ENCODE peak calls at places on chromosome 17, in ten cellular contexts. B, J, N, I, Y, P, A, M, G and H are unnamed samples.

GRCh38 chr17:79627184-79627765 is 16.4 kb upstream of the RBFOX3 start:
- DNase-seq in B (no peak), J (no peak), N (peak), I (no peak), Y (no peak), P (no peak), A (no peak), M (no peak), G (no peak), H (no peak)

GRCh38 chr17:65064452-65065019 is 8.0 kb upstream of the GNA13 start:
- DNase-seq in B (no peak), J (no peak), N (no peak), I (no peak), Y (peak), P (no peak), A (no peak), M (peak), G (no peak), H (no peak)

GRCh38 chr17:57889892-57890856 is 40.3 kb upstream of the MRPS23 start:
- DNase-seq in B (no peak), J (no peak), N (peak), I (no peak), Y (peak), P (no peak), A (no peak), M (peak), G (no peak), H (no peak)

GRCh38 chr17:66353937-66354401 is 51.6 kb downstream of the PRKCA start:
- DNase-seq in B (peak), J (no peak), N (no peak), I (no peak), Y (peak), P (no peak), A (no peak), M (peak), G (no peak), H (no peak)

GRCh38 chr17:64336760-64337413 is 53.8 kb downstream of the PECAM1 start:
- DNase-seq in B (no peak), J (no peak), N (no peak), I (no peak), Y (no peak), P (no peak), A (no peak), M (no peak), G (no peak), H (no peak)

GRCh38 chr17:45172541-45173286 is 11.0 kb downstream of the HEXIM2 start:
- DNase-seq in B (no peak), J (peak), N (no peak), I (peak), Y (peak), P (no peak), A (peak), M (peak), G (no peak), H (peak)

GRCh38 chr17:57257911-57258885 is 1.9 kb downstream of the MSI2 start:
- DNase-seq in B (no peak), J (no peak), N (no peak), I (no peak), Y (peak), P (no peak), A (no peak), M (no peak), G (no peak), H (no peak)

GRCh38 chr17:64507418-64507766 is 615 bp downstream of the CEP95 start:
- DNase-seq in B (no peak), J (peak), N (no peak), I (no peak), Y (peak), P (no peak), A (no peak), M (peak), G (peak), H (peak)

GRCh38 chr17:40075216-40076100 is 12.7 kb downstream of the THRA start:
- DNase-seq in B (no peak), J (peak), N (no peak), I (no peak), Y (peak), P (no peak), A (peak), M (peak), G (peak), H (peak)

GRCh38 chr17:18961634-18962493 is 9.9 kb downstream of the SLC5A10 start:
- DNase-seq in B (no peak), J (no peak), N (no peak), I (no peak), Y (no peak), P (no peak), A (no peak), M (peak), G (no peak), H (no peak)

GRCh38 chr17:64063766-64064224 is 43.4 kb upstream of the ICAM2 start:
- DNase-seq in B (no peak), J (peak), N (no peak), I (no peak), Y (peak), P (no peak), A (peak), M (peak), G (peak), H (peak)

GRCh38 chr17:7814969-7815368 is 19.0 kb upstream of the KDM6B start:
- DNase-seq in B (no peak), J (no peak), N (no peak), I (no peak), Y (no peak), P (no peak), A (no peak), M (no peak), G (no peak), H (no peak)

GRCh38 chr17:18217412-18218015 is 7.9 kb upstream of the LLGL1 start:
- DNase-seq in B (no peak), J (peak), N (no peak), I (peak), Y (peak), P (no peak), A (peak), M (peak), G (peak), H (peak)

GRCh38 chr17:68346448-68346847 is 55.2 kb downstream of the ARSG start:
- DNase-seq in B (no peak), J (peak), N (no peak), I (peak), Y (no peak), P (no peak), A (peak), M (no peak), G (peak), H (peak)

GRCh38 chr17:44005865-44006580 is 1.6 kb downstream of the NAGS start:
- DNase-seq in B (no peak), J (peak), N (no peak), I (no peak), Y (no peak), P (no peak), A (no peak), M (no peak), G (no peak), H (peak)

GRCh38 chr17:40615295-40615988 is 32.2 kb downstream of the SMARCE1 start:
- DNase-seq in B (no peak), J (no peak), N (no peak), I (no peak), Y (peak), P (no peak), A (peak), M (peak), G (peak), H (no peak)

GRCh38 chr17:46851029-46851741 is at the start of gene WNT9B:
- DNase-seq in B (no peak), J (no peak), N (no peak), I (no peak), Y (no peak), P (no peak), A (no peak), M (peak), G (no peak), H (no peak)

GRCh38 chr17:37292429-37293139 is 83.2 kb upstream of the C17orf78 start:
- DNase-seq in B (no peak), J (no peak), N (no peak), I (no peak), Y (peak), P (no peak), A (no peak), M (no peak), G (peak), H (no peak)

GRCh38 chr17:7232114-7232513 is 2.2 kb downstream of the DVL2 start:
- DNase-seq in B (no peak), J (no peak), N (no peak), I (no peak), Y (no peak), P (no peak), A (no peak), M (no peak), G (no peak), H (no peak)

GRCh38 chr17:56786989-56787482 is 46.7 kb downstream of the C17orf67 start:
- DNase-seq in B (peak), J (peak), N (no peak), I (peak), Y (peak), P (no peak), A (no peak), M (peak), G (peak), H (peak)

GRCh38 chr17:55500103-55500502 is 11.1 kb downstream of the SMIM36 start:
- DNase-seq in B (no peak), J (no peak), N (no peak), I (no peak), Y (no peak), P (no peak), A (no peak), M (no peak), G (no peak), H (no peak)

GRCh38 chr17:56230660-56231059 is 77.4 kb downstream of the ANKFN1 start:
- DNase-seq in B (no peak), J (no peak), N (no peak), I (no peak), Y (peak), P (no peak), A (no peak), M (peak), G (peak), H (no peak)

GRCh38 chr17:53630638-53631037 is 192.1 kb upstream of the KIF2B start:
- DNase-seq in B (no peak), J (no peak), N (no peak), I (no peak), Y (no peak), P (no peak), A (no peak), M (no peak), G (no peak), H (no peak)

GRCh38 chr17:81066072-81066471 is 31.1 kb downstream of the BAIAP2 start:
- DNase-seq in B (no peak), J (no peak), N (no peak), I (no peak), Y (peak), P (no peak), A (no peak), M (no peak), G (no peak), H (no peak)

GRCh38 chr17:83012873-83013778 is 66.3 kb upstream of the METRNL start:
- DNase-seq in B (peak), J (no peak), N (no peak), I (no peak), Y (no peak), P (no peak), A (no peak), M (peak), G (no peak), H (peak)

GRCh38 chr17:14471052-14471451 is 170.2 kb downstream of the HS3ST3B1 start:
- DNase-seq in B (peak), J (no peak), N (no peak), I (no peak), Y (peak), P (no peak), A (no peak), M (peak), G (no peak), H (no peak)